ENCODE peak calls at places on chromosomes 7 and 10, in nine cellular contexts. Y is endothelial cell of umbilical vein, Z is HepG2, L is stomach, H is spleen, M is breast epithelium, A is GM23338, C is transverse colon, U is SK-N-SH. T is an unnamed sample.
A peak's percentile ranks its signal among the peaks of the same experiment; 100 is the strongest.

GRCh38 chr10:24428410-24428782 is 219.5 kb downstream of the KIAA1217 start:
- DNase-seq in Y (no peak), Z (no peak), L (no peak), H (no peak), M (no peak), A (no peak), C (no peak), U (no peak), T (no peak)

GRCh38 chr10:116654816-116655215 is 34.1 kb downstream of the PNLIPRP2 start:
- DNase-seq in Y (no peak), Z (peak; percentile 19), L (no peak), H (no peak), M (no peak), A (peak; percentile 74), C (no peak), U (peak; percentile 46), T (no peak)

GRCh38 chr7:158267737-158268435 is 319.7 kb downstream of the PTPRN2 start:
- DNase-seq in Y (no peak), Z (no peak), L (no peak), H (peak; percentile 27), M (no peak), A (no peak), C (no peak), U (no peak), T (peak; percentile 36)

GRCh38 chr10:3820255-3820654 is 35.2 kb upstream of the KLF6 start:
- DNase-seq in Y (no peak), Z (no peak), L (no peak), H (no peak), M (no peak), A (no peak), C (no peak), U (no peak), T (no peak)

GRCh38 chr10:51389415-51390342 is 309.7 kb downstream of the CSTF2T start:
- DNase-seq in Y (peak; percentile 48), Z (peak; percentile 32), L (peak; percentile 46), H (no peak), M (no peak), A (peak; percentile 78), C (peak; percentile 74), U (peak; percentile 69), T (no peak)

GRCh38 chr7:33072471-33072870 is 9.9 kb upstream of the NT5C3A start:
- DNase-seq in Y (peak; percentile 69), Z (peak; percentile 26), L (no peak), H (no peak), M (no peak), A (no peak), C (no peak), U (no peak), T (no peak)

GRCh38 chr10:112295853-112296830 is 12.9 kb downstream of the TECTB start:
- DNase-seq in Y (no peak), Z (peak; percentile 76), L (no peak), H (no peak), M (no peak), A (no peak), C (no peak), U (peak; percentile 29), T (no peak)

GRCh38 chr7:101235050-101235449 is 2.6 kb downstream of the CLDN15 start:
- DNase-seq in Y (peak; percentile 27), Z (peak; percentile 29), L (no peak), H (no peak), M (no peak), A (peak; percentile 66), C (no peak), U (peak; percentile 71), T (no peak)

GRCh38 chr10:101545898-101546297 is 42.2 kb downstream of the POLL start:
- DNase-seq in Y (peak; percentile 34), Z (no peak), L (no peak), H (no peak), M (no peak), A (no peak), C (no peak), U (peak; percentile 32), T (no peak)

GRCh38 chr10:106996510-106996909 is 168.0 kb downstream of the SORCS1 start:
- DNase-seq in Y (no peak), Z (no peak), L (no peak), H (no peak), M (no peak), A (no peak), C (no peak), U (peak; percentile 60), T (no peak)

GRCh38 chr7:51256244-51256781 is 60.3 kb downstream of the COBL start:
- DNase-seq in Y (no peak), Z (no peak), L (no peak), H (no peak), M (no peak), A (no peak), C (peak; percentile 41), U (no peak), T (no peak)

GRCh38 chr7:162583-163297 is 29.6 kb upstream of the FAM20C start:
- DNase-seq in Y (no peak), Z (no peak), L (no peak), H (peak; percentile 45), M (no peak), A (no peak), C (no peak), U (peak; percentile 70), T (no peak)

DNA sequence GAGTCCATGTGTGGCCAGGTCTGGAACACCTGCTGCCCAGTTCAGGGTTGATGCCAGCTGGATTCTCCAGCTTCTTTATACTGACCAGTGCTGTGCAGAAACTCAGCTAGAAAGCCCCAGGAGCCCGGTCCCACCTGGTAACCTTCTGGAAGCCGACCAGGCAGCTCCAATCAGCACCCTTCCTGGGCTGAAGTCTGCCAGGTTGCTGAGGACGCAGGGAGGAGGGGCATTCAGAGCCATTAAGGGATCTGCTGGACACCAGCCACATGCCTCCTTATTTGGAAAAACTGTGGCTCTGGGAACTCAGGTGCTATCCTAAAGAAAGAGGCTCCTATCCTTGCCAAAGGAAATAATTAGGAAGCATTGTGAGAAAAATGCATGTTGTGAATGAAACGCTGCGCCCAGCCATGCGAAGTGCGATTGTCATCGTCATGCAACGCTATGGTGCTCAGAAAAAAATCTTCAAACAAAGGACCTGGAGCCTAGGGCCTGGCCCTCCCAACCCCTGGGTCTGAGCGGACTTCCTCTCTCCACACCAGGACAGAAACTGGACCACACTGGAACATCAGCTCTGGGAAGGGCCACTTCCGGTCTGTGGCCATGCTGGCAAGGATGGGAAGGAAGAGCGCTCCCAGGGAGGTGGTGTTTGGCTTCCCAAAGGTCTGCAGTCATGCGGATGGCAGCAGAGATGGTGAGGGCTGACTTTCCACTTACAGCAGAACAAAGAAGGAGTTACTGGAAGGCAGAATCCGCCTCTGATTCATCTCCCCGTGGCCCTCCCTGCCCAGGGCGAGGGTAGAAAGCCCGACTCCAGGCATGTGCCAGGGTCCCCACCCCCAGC is 90.1 kb downstream of the FAM53B start:
- DNase-seq in Y (no peak), Z (no peak), L (peak; percentile 64), H (peak; percentile 76), M (no peak), A (no peak), C (no peak), U (no peak), T (no peak)
- H3K4me3 ChIP-seq in Y (no peak overlapping the region), Z (no peak overlapping the region), L (no peak overlapping the region), H (no peak overlapping the region), M (no peak overlapping the region), A (no peak overlapping the region), C (no peak overlapping the region), U (no peak overlapping the region), T (no peak overlapping the region)

GRCh38 chr7:21944616-21945373 is 904 bp downstream of the CDCA7L start:
- DNase-seq in Y (peak; percentile 72), Z (no peak), L (peak; percentile 86), H (peak; percentile 88), M (peak; percentile 55), A (peak; percentile 86), C (peak; percentile 76), U (no peak), T (no peak)
- TF ChIP-seq POLR2AphosphoS5 in Y (no peak), Z (no peak), L (no peak), H (no peak), M (no peak), A (no peak), C (no peak), U (no peak), T (no peak)

DNA sequence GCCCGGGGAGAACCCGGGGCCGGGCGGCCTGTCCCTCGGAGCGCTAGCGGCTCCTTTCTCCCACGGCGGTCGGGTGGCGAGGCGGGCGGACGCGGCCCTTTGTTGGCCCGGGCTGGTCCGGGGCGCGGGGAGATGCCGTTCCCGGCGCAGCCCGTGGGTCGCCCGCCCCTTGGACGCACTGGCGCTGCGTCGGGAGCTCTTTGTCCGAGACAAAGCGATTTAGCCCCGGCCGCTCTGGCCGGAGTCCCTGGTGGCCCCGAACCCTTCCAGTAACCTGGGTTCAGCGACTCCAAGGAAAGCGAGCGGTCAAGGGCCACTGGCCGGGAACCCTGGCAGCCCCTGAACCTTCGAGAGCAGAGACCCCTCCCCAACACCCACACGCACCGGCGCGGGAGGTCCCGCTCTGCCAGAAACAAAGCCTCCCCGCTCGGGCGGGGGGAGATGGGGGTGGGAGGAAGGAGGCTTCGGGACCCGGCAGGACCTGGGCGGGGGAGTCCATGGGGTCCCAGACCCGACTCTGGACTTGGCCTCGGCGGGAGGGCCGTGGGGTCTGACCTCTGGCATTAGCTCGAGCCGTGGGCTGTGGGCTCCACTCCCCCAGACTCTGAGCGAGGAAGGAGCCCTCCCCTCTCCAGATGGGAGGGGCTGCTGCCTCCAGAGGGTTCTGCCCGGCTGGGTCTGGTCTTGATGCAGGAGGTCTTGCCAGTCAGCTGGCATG is 832 bp downstream of the DPYSL4 start:
- DNase-seq in Y (peak; percentile 12), Z (no peak), L (no peak), H (no peak), M (no peak), A (peak; percentile 53), C (no peak), U (peak; percentile 73), T (no peak)
- H3K4me3 ChIP-seq in Y (no peak overlapping the region), Z (no peak overlapping the region), L (peak overlapping the region; percentile 47), H (peak overlapping the region; percentile 30), M (peak overlapping the region; percentile 35), A (peak overlapping the region; percentile 79), C (peak overlapping the region; percentile 39), U (peak overlapping the region; percentile 79), T (peak overlapping the region; percentile 47)

GRCh38 chr10:35184527-35185171 is 58.0 kb downstream of the CREM start:
- DNase-seq in Y (peak; percentile 18), Z (no peak), L (no peak), H (no peak), M (no peak), A (no peak), C (no peak), U (no peak), T (no peak)

GRCh38 chr10:35182631-35183510 is 56.2 kb downstream of the CREM start:
- DNase-seq in Y (no peak), Z (no peak), L (no peak), H (no peak), M (no peak), A (no peak), C (no peak), U (no peak), T (no peak)

GRCh38 chr10:35188954-35189353 is 62.3 kb downstream of the CREM start:
- DNase-seq in Y (no peak), Z (no peak), L (no peak), H (no peak), M (no peak), A (no peak), C (no peak), U (no peak), T (no peak)

GRCh38 chr10:35185260-35186034 is 58.8 kb downstream of the CREM start:
- DNase-seq in Y (no peak), Z (no peak), L (no peak), H (no peak), M (no peak), A (no peak), C (no peak), U (no peak), T (no peak)
- TF ChIP-seq POLR2AphosphoS5 in Y (no peak), Z (no peak), L (no peak), H (no peak), M (no peak), A (no peak), C (no peak), U (no peak), T (no peak)

T was measured in sigmoid colon.